ENCODE peak calls at places on chromosome 1, in four cellular contexts. N is activated B cell treated with CpG ODN at 0.5 μM for 24 hours, S is AG09319, U is cardiac fibroblast. I is an unnamed sample.

GRCh38 chr1:48817505-48818114 is 40.9 kb upstream of the BEND5 start:
- DNase-seq in N (peak), S (peak), U (peak), I (no peak)

GRCh38 chr1:25727819-25728286 is 72.1 kb upstream of the SELENON start:
- DNase-seq in U (no peak), S (no peak), N (no peak), I (no peak)

GRCh38 chr1:247373721-247374141 is 42.1 kb upstream of the ZNF496 start:
- DNase-seq in N (peak), S (no peak), U (peak), I (no peak)

GRCh38 chr1:164718821-164719220 is 159.8 kb downstream of the PBX1 start:
- DNase-seq in S (no peak), N (no peak), U (peak), I (no peak)

GRCh38 chr1:203691454-203691853 is 64.8 kb downstream of the ATP2B4 start:
- DNase-seq in N (no peak), U (no peak), S (no peak), I (no peak)

GRCh38 chr1:170929412-170929834 is 5.9 kb upstream of the MROH9 start:
- DNase-seq in N (no peak), U (peak), S (no peak), I (no peak)

GRCh38 chr1:243547906-243548305 is 292.1 kb downstream of the SDCCAG8 start:
- DNase-seq in N (no peak), U (no peak), S (no peak), I (no peak)

GRCh38 chr1:41485605-41486004 is 1.1 kb upstream of the EDN2 start:
- DNase-seq in S (no peak), N (no peak), U (peak), I (no peak)

GRCh38 chr1:6822530-6823359 is 37.5 kb downstream of the CAMTA1 start:
- DNase-seq in S (no peak), N (no peak), U (no peak), I (no peak)

GRCh38 chr1:172399369-172400072 is 21.0 kb upstream of the C1orf105 start:
- DNase-seq in N (no peak), S (peak), U (peak), I (no peak)

GRCh38 chr1:172402878-172403573 is 17.5 kb upstream of the C1orf105 start:
- DNase-seq in N (no peak), U (no peak), S (no peak), I (no peak)

GRCh38 chr1:172398193-172398592 is 22.3 kb upstream of the C1orf105 start:
- DNase-seq in N (no peak), U (peak), S (no peak), I (no peak)

GRCh38 chr1:172400073-172400737 is 20.3 kb upstream of the C1orf105 start:
- DNase-seq in N (no peak), U (no peak), S (no peak), I (no peak)

DNA sequence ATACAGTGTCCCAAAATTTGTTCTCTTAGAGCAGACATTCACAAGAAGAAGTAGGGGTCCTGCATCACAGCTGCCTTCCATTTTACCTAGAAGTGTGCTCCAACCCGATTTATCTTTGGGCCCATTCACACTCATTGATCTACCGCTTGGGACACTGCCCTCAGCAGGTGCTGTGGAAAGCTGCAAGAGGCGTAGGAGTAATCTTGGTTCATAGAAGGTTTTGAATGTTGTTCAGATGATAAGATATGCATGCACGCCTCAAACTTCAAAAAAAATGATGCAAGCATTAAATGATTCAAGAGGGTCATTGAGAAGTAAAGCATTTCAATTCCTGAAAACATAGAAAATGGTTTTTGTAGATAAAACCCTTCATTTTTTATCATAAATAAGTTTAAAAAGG is 18.6 kb upstream of the C1orf105 start:
- DNase-seq in N (no peak), S (no peak), U (no peak), I (no peak)
- TF ChIP-seq CTCF in N (no peak), S (no peak), U (peak), I (peak)

DNA sequence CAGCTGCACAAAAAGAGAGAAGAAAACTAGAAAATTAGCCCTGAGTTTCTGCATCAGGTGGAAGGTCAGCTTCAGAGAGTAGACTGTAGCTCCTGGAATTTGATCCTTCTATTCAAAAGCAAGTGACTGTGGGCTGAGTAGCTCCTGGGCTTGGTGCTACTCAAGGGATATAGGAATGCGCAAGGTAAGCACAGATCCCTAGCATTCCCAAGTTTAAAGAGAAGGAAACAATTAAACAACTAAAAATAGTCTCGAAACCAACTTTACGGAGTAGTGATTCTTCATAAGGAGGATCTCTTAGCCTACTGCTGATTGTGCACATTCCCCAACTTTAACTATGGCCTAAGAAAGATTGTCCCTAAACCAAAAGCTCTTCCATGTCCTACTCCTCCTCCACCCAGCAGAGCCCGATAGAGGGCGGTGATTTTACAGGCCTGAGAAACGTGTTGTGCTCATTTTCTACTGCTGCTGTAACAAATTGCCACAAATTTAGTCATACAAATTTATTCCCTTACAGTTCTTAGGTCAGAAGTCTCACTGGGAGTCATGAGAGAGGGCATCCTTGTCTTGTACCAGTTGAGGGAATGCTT is 226.5 kb upstream of the CAMK1G start:
- DNase-seq in U (no peak), S (no peak), N (no peak), I (no peak)
- TF ChIP-seq CTCF in U (no peak), S (no peak), N (no peak), I (no peak)

DNA sequence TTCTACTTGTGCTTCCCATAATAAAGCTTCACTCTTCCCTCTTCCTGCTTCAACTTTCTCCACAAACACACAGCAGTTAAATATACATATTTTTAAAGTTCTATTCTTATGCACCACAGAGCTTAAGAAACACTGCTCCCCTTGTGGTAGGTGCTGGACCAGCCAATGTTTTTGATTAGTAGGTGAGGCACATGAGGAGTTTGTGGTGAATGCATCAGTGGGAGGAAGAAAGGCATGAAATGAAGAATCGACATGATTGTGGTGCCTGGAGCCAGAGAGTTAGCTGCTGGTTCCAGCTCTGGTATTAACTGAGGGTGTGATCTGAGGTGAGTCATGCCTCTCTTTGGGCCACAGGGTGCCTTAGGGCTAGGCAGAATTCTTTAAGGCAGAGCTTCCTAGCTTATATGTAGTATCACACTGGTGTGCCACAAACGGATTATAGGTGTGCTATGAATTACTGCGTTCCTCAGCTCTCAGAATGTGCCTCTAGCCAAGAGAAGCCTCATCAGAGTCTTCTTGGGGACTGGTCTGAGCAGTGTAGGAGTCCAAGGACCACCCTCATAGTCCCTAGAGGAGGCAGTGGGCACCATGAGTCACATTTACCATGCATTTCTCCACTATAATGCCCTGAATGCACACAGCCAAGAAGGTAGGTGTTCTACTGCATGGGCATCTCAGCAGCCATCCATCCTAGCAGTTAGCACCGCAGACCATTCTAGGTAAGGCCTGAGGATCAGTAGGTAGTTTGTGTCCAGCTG is 97.4 kb upstream of the SGIP1 start:
- DNase-seq in N (no peak), U (peak), S (peak), I (no peak)
- TF ChIP-seq CTCF in N (no peak), U (peak), S (peak), I (no peak)

DNA sequence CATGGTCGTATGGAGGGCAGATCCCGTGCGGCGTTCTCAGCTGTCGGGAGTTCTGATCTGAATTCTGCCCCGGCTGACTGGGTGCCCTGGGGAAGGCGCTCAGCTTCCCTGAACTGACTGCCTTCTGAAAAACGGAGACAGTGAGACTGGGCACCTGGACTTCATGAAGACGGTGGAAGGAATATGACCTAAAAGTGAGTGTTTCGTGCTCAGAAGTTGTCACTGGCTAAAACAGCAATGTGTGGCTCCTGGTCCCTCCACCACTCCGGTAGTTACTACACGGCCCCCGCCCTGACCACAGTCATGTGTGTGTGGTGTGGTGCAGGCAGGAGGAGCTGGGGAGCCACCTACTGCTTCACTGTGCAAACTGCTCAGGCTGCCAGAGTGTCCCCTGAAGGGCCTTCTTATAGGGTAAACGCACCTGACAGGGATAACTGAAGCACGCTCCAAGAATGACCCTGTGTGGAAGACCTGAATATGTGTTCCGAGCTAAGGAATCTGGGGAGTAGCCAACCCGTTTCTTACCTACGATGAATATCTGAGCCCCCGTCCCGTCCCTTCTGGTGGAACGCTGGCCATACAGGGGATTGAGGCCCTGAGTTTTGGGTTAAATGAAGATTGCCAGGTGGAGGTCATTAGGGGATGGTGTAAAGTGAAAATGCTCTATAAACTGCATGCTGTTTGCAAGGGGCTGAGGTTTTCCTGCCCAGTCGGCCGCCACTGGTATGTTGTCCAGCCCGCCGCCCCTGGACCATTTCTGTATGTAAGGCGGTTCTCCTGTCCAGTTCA is 640 bp upstream of the MYOM3 start:
- DNase-seq in U (peak), S (peak), N (no peak), I (no peak)
- TF ChIP-seq CTCF in U (peak), S (peak), N (no peak), I (peak)

DNA sequence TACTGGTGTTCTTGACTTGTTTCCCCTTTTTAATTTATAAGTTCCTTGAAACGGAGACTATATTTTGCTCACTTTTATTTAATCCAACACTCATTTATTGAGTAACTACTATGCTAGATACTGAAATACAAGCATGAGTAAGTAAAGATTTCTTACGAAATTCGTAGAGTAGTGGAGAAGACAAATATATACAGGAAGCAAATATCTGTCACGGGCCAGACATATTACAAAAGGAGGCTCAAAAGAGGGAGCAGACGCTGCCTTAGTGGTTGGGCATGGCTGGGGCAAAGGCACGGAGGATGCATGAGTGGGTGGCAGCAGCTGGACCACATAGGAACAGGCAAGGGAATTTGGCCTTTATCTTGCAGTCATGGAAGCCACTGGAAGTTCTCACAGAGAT is 6.8 kb downstream of the NCF2 start:
- DNase-seq in S (no peak), N (no peak), U (peak), I (no peak)
- TF ChIP-seq CTCF in S (no peak), N (no peak), U (no peak), I (no peak)

DNA sequence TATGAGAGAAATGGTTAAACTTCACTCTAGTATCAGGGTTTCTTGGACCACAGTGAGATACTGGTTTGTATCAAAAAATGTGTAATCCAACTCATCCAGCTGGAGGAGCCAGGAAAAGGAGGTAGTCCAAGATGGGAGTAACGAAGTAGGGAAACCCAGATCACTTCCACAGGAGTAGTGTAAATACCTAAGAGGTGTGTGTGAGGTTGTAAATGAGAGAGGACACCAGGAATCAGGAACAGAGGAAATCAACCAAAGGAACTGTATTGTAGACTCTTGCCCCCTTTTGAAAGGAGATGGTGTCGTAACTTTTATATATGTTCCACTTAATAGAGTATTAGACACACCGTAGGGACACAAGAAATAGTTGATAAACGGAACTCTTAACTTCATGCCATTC is 19.7 kb upstream of the TLCD4 start:
- DNase-seq in U (no peak), N (no peak), S (no peak), I (no peak)
- TF ChIP-seq CTCF in U (no peak), N (no peak), S (no peak), I (no peak)

DNA sequence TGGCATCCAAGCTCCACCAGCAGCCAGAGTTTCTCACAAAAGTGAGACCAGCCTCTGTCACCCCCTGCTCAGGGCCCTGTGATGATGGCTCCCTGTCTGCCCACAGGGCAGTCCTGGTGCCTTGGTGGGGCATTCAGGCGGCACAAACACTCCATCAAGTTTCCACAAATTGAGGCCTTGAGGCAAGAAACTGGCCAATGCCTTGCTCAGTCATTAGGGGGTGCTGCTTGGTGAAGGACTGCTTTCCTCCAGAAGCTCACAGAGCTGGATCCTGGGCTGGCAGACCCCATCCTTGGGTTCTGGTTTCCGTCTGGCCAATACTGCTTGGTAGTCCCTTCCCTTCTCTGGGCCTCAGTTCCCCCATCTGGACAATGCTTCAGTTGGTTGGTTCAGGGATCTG is 12.5 kb upstream of the AHDC1 start:
- DNase-seq in U (no peak), S (no peak), N (no peak), I (no peak)
- TF ChIP-seq CTCF in U (peak), S (no peak), N (no peak), I (no peak)